ENCODE peak calls at places on chromosomes 2 and 18, in eight cellular contexts. A, S, F, K, P, I, Y and C are unnamed samples.

GRCh38 chr2:72991439-72991725 is 74.1 kb downstream of the EMX1 start:
- DNase-seq in K (no peak), P (no peak), Y (no peak), F (peak; percentile 30), S (no peak), I (no peak), A (no peak), C (no peak)

GRCh38 chr18:28208712-28209265 is 31.9 kb upstream of the CDH2 start:
- DNase-seq in I (no peak), F (no peak), K (no peak), Y (no peak), P (no peak), S (no peak), A (no peak), C (no peak)

GRCh38 chr18:61765097-61765496 is 127.7 kb downstream of the RNF152 start:
- DNase-seq in K (no peak), P (peak; percentile 93), F (no peak), S (no peak), I (no peak), Y (no peak), A (no peak), C (peak; percentile 46)

GRCh38 chr18:58313491-58314032 is 269.5 kb downstream of the NEDD4L start:
- DNase-seq in S (peak; percentile 59), P (no peak), K (peak; percentile 59), I (no peak), A (no peak), Y (no peak), F (no peak), C (no peak)

GRCh38 chr18:48786621-48787522 is 163.9 kb downstream of the SMAD7 start:
- DNase-seq in A (no peak), Y (peak; percentile 51), F (peak; percentile 19), S (no peak), I (peak; percentile 6), P (no peak), K (peak; percentile 19), C (no peak)

GRCh38 chr2:109174626-109175349 is 45.8 kb downstream of the SH3RF3 start:
- DNase-seq in A (no peak), K (no peak), P (no peak), I (no peak), S (no peak), Y (no peak), F (no peak), C (no peak)

GRCh38 chr2:235551965-235552364 is 58.1 kb downstream of the AGAP1 start:
- DNase-seq in I (peak; percentile 38), K (peak; percentile 61), A (no peak), F (no peak), Y (peak; percentile 74), S (peak; percentile 71), P (peak; percentile 26), C (no peak)

GRCh38 chr2:101442667-101443061 is 32.2 kb downstream of the RFX8 start:
- DNase-seq in I (no peak), F (no peak), A (no peak), P (no peak), Y (no peak), S (peak; percentile 12), K (no peak), C (no peak)

GRCh38 chr2:130834091-130834922 is 2.4 kb upstream of the ARHGEF4 start:
- DNase-seq in P (peak; percentile 62), F (peak; percentile 26), S (peak; percentile 28), I (no peak), Y (peak; percentile 46), A (no peak), K (no peak), C (peak; percentile 43)

GRCh38 chr2:12202702-12203101 is 456.3 kb downstream of the LPIN1 start:
- DNase-seq in Y (no peak), A (no peak), F (no peak), I (peak; percentile 28), K (peak; percentile 69), P (no peak), S (no peak), C (no peak)

GRCh38 chr2:98467082-98467536 is 22.5 kb downstream of the INPP4A start:
- DNase-seq in F (no peak), I (no peak), K (no peak), S (no peak), Y (no peak), P (no peak), A (peak; percentile 38), C (no peak)

GRCh38 chr2:156470975-156471583 is 34.9 kb downstream of the GPD2 start:
- DNase-seq in Y (no peak), F (no peak), K (no peak), S (no peak), P (no peak), I (no peak), A (no peak), C (no peak)

GRCh38 chr2:10688921-10689807 is 611 bp downstream of the NOL10 start:
- DNase-seq in S (no peak), K (peak; percentile 47), I (peak; percentile 20), Y (no peak), F (peak; percentile 73), A (peak; percentile 24), P (peak; percentile 8), C (no peak)

DNA sequence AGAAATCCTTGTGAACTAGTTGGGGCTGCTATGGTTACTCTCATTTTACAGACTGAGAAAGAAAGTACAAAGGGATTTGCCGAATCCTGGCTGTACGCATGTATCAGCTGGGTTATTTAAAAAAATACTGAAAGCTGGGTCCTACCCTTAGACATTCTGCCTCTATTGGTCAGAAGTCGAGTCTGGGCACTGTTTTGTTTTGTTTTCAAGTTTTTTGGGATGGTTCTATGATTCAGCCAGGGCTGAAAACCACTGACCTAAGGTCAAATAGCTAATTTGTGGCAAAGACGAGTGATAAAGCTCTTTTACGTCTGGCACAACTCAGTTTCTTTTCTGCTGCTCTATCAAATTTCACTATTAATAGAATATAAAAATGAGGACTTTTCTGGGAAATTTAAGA is 6.0 kb upstream of the SLC8A1 start:
- DNase-seq in Y (no peak), A (no peak), P (peak; percentile 61), F (no peak), K (no peak), I (no peak), S (no peak), C (no peak)
- H3K27ac ChIP-seq in Y (no peak overlapping the region), A (no peak overlapping the region), P (no peak overlapping the region), F (no peak overlapping the region), K (peak overlapping the region; percentile 55), I (peak overlapping the region; percentile 56), S (no peak overlapping the region), C (no peak overlapping the region)

GRCh38 chr2:8095978-8096377 is 585.9 kb upstream of the ID2 start:
- DNase-seq in A (no peak), F (no peak), Y (no peak), S (no peak), I (no peak), P (no peak), K (no peak), C (no peak)

GRCh38 chr2:8098476-8098875 is 583.4 kb upstream of the ID2 start:
- DNase-seq in Y (no peak), I (no peak), S (no peak), F (no peak), A (no peak), K (no peak), P (no peak), C (no peak)

GRCh38 chr2:8101614-8102277 is 580.1 kb upstream of the ID2 start:
- DNase-seq in A (no peak), S (no peak), P (no peak), K (no peak), F (no peak), Y (no peak), I (no peak), C (no peak)

GRCh38 chr2:8096484-8096883 is 585.4 kb upstream of the ID2 start:
- DNase-seq in A (no peak), K (no peak), Y (no peak), I (no peak), P (no peak), S (no peak), F (no peak), C (peak; percentile 23)

GRCh38 chr2:8098952-8099582 is 582.8 kb upstream of the ID2 start:
- DNase-seq in S (no peak), Y (no peak), K (no peak), P (no peak), F (no peak), I (no peak), A (no peak), C (no peak)
- H3K4me1 ChIP-seq in S (peaks cover 12% of the 10 kb centered on the region), Y (no peaks in the 10 kb centered on the region), K (no peaks in the 10 kb centered on the region), P (no peaks in the 10 kb centered on the region), F (no peaks in the 10 kb centered on the region), I (no peaks in the 10 kb centered on the region), A (no peaks in the 10 kb centered on the region), C (no peaks in the 10 kb centered on the region)

GRCh38 chr2:219501849-219502248 is 3.2 kb downstream of the GMPPA start:
- DNase-seq in I (no peak), Y (no peak), S (no peak), A (peak; percentile 3), F (no peak), K (no peak), P (no peak), C (no peak)
- H3K27ac ChIP-seq in I (no peak overlapping the region), Y (no peak overlapping the region), S (no peak overlapping the region), A (no peak overlapping the region), F (no peak overlapping the region), K (no peak overlapping the region), P (no peak overlapping the region), C (no peak overlapping the region)

GRCh38 chr2:217332392-217332791 is 472.5 kb upstream of the TNP1 start:
- DNase-seq in Y (no peak), I (no peak), K (no peak), A (no peak), F (no peak), S (no peak), P (no peak), C (no peak)
- H3K4me1 ChIP-seq in Y (peaks cover 8% of the 10 kb centered on the region), I (peaks cover 26% of the 10 kb centered on the region), K (peaks cover 27% of the 10 kb centered on the region), A (no peaks in the 10 kb centered on the region), F (peaks cover 11% of the 10 kb centered on the region), S (peaks cover 40% of the 10 kb centered on the region), P (peaks cover 23% of the 10 kb centered on the region), C (no peaks in the 10 kb centered on the region)

GRCh38 chr2:20687260-20687772 is 20.4 kb downstream of the GDF7 start:
- DNase-seq in F (no peak), K (no peak), A (no peak), S (no peak), I (no peak), Y (no peak), P (no peak), C (no peak)
- H3K27ac ChIP-seq in F (no peak overlapping the region), K (no peak overlapping the region), A (no peak overlapping the region), S (no peak overlapping the region), I (no peak overlapping the region), Y (no peak overlapping the region), P (no peak overlapping the region), C (no peak overlapping the region)

GRCh38 chr2:168194784-168195522 is 52.4 kb downstream of the STK39 start:
- DNase-seq in K (no peak), S (no peak), Y (no peak), P (no peak), I (no peak), A (no peak), F (no peak), C (no peak)
- H3K4me1 ChIP-seq in K (peaks cover 49% of the 10 kb centered on the region), S (peaks cover 50% of the 10 kb centered on the region), Y (peaks cover 23% of the 10 kb centered on the region), P (peaks cover 20% of the 10 kb centered on the region), I (peaks cover 57% of the 10 kb centered on the region), A (peaks cover 40% of the 10 kb centered on the region), F (no peaks in the 10 kb centered on the region), C (peaks cover 22% of the 10 kb centered on the region)